ENCODE peak calls at places on chromosome X, in seven cellular contexts. H is tibial nerve, N is stomach, E is suprapubic skin, X is A549, U is K562, R is upper lobe of left lung. L is an unnamed sample.

GRCh38 chrX:149275836-149276235 is 229.3 kb downstream of the IDS start:
- DNase-seq in H (no peak), N (no peak), E (no peak), X (no peak), U (no peak), R (no peak), L (no peak)

GRCh38 chrX:64313624-64314023 is 81.6 kb downstream of the MTMR8 start:
- DNase-seq in H (no peak), N (no peak), E (no peak), X (no peak), U (no peak), R (no peak), L (no peak)

GRCh38 chrX:110600745-110601310 is 194.8 kb downstream of the CHRDL1 start:
- DNase-seq in H (no peak), N (no peak), E (no peak), X (no peak), U (no peak), R (no peak), L (no peak)

GRCh38 chrX:153906126-153906917 is 1.8 kb downstream of the AVPR2 start:
- DNase-seq in H (no peak), N (no peak), E (no peak), X (no peak), U (no peak), R (no peak), L (no peak)

GRCh38 chrX:113892401-113892800 is 691.5 kb upstream of the HTR2C start:
- DNase-seq in H (no peak), N (no peak), E (no peak), X (no peak), U (no peak), R (no peak), L (no peak)

GRCh38 chrX:49282647-49283011 is 13.0 kb downstream of the PPP1R3F start:
- DNase-seq in H (no peak), N (peak; percentile 25), E (no peak), X (peak; percentile 38), U (peak; percentile 49), R (no peak), L (no peak)

GRCh38 chrX:48848847-48849246 is 13.4 kb upstream of the PCSK1N start:
- DNase-seq in H (no peak), N (no peak), E (no peak), X (no peak), U (no peak), R (no peak), L (no peak)

GRCh38 chrX:110944793-110945466 is 149.3 kb upstream of the CHRDL1 start:
- DNase-seq in H (no peak), N (peak; percentile 45), E (no peak), X (no peak), U (no peak), R (no peak), L (no peak)

GRCh38 chrX:18933611-18934010 is 50.3 kb downstream of the PHKA2 start:
- DNase-seq in H (no peak), N (no peak), E (no peak), X (no peak), U (no peak), R (no peak), L (no peak)

GRCh38 chrX:129788527-129788926 is 8.8 kb downstream of the SASH3 start:
- DNase-seq in H (no peak), N (no peak), E (no peak), X (no peak), U (no peak), R (no peak), L (no peak)

GRCh38 chrX:110509778-110510510 is 151.3 kb downstream of the RTL9 start:
- DNase-seq in H (no peak), N (no peak), E (no peak), X (no peak), U (no peak), R (no peak), L (no peak)

DNA sequence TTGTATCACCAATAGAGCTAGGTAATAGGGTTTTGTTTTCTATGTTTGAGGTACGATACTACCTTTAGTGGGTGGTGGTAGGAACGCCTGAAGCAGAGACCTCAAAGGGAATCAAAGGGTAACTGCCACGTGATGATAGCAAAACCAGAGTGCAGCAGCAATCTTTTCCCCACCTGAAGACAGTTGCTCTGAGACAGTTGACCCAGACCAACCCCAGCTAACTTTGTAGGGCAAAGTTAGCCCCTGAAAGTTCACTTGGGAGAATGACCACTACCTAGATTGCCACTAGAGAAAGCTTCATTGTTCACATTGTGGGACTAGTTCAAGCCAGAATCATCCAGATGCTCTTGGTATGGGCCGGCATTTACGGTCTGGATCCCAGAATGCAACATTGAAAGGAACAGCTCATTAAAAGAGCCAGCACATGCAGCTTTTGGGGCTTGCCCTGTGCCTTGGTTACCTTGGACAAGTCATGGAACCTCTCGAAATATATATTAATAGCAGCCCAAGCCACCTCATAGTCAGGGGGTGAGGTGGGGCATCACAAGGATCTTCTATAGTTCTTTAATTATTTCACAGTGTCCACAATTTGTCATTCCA is 4.0 kb downstream of the SEPTIN6 start:
- DNase-seq in H (no peak), N (no peak), E (no peak), X (no peak), U (no peak), R (no peak), L (no peak)
- H3K27ac ChIP-seq in H (no peak overlapping the region), N (no peak overlapping the region), E (no peak overlapping the region), X (no peak overlapping the region), U (peak overlapping the region; percentile 65), R (no peak overlapping the region), L (no peak overlapping the region)

GRCh38 chrX:54494166-54494969 is 1.7 kb downstream of the FGD1 start:
- DNase-seq in H (no peak), N (no peak), E (no peak), X (no peak), U (no peak), R (no peak), L (no peak)

GRCh38 chrX:54494970-54495813 is 842 bp downstream of the FGD1 start:
- DNase-seq in H (no peak), N (peak; percentile 31), E (no peak), X (peak; percentile 20), U (no peak), R (no peak), L (no peak)

GRCh38 chrX:54496936-54497335 is 902 bp upstream of the FGD1 start:
- DNase-seq in H (no peak), N (no peak), E (no peak), X (no peak), U (no peak), R (no peak), L (no peak)

GRCh38 chrX:54496517-54496852 is 451 bp upstream of the FGD1 start:
- DNase-seq in H (no peak), N (no peak), E (no peak), X (no peak), U (no peak), R (no peak), L (no peak)

DNA sequence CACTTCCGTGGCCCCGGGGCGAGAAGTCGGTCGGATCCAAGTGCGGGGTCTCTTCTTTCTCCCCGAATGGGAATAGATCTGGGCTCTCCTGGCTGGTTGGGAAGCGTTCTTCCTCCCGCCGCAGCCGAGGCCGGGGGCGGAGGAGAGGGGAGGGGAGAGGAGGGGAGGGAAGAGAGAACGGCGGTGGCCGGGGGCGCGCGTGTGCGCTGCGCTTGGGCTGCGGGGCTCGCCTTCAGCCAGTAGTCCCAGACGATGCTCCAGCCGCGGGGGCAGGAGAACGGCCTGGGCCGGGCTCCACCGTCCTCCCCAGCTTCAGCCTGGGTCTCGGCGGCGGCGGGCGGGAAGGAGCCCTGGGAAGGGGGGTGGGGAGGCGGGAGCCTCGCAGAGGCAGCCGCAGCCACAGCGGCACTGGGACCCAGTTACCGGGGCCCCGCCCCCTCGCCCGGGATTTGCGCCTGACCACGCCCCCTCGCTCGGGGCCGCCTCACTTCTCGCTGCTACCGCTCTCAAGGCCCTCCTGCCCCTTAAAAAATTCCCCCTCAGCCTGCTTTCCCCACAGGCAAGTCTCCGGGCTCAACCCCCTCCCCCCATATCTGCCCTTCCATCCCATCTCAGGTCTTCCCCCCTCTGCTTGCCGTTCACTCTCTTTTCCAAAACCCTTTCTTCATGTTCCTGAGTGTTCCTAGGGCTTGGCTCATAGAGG is at the start of gene FGD1:
- DNase-seq in H (peak; percentile 38), N (peak; percentile 73), E (no peak), X (peak; percentile 64), U (peak; percentile 74), R (peak; percentile 55), L (peak; percentile 91)
- TF ChIP-seq POLR2A in H (no peak), N (no peak), E (no peak), X (no peak), U (no peak), R (no peak), L (no peak)

DNA sequence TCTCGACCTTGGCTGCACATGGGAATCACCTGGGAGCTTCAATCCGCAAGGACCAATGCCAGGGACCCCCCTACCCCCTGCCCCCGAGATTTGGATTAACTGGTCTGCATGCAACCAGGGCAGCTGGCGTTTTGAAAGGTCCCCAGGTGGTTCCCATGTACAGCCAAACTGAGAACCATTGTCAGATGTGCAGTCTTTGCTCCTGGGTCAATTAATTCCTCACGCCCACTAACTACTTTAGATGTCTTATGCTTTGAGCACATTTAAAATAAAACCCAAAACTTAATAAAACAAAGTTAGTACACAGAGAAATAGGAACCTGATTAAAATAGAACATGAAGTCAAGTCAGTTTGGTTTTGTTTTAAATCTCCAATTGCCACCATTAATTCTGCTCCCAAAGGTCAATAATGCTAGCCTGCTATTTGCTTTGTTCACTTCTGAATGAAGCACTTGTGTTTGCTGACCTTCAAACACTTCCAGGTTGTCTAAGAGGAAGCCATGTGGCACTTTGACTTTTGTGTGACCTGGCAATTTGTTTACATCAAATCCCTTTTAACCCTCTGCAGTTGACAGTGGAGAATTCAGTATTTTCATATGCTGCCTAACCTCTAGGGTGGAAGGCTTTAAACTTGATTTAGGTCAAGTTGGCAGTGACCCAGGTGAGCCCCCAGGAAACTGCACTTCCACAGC is 27.2 kb upstream of the TMSB4X start:
- DNase-seq in H (no peak), N (no peak), E (no peak), X (no peak), U (no peak), R (no peak), L (no peak)
- TF ChIP-seq EP300 in H (no peak), N (no peak), E (no peak), X (no peak), U (no peak), R (no peak), L (no peak)

DNA sequence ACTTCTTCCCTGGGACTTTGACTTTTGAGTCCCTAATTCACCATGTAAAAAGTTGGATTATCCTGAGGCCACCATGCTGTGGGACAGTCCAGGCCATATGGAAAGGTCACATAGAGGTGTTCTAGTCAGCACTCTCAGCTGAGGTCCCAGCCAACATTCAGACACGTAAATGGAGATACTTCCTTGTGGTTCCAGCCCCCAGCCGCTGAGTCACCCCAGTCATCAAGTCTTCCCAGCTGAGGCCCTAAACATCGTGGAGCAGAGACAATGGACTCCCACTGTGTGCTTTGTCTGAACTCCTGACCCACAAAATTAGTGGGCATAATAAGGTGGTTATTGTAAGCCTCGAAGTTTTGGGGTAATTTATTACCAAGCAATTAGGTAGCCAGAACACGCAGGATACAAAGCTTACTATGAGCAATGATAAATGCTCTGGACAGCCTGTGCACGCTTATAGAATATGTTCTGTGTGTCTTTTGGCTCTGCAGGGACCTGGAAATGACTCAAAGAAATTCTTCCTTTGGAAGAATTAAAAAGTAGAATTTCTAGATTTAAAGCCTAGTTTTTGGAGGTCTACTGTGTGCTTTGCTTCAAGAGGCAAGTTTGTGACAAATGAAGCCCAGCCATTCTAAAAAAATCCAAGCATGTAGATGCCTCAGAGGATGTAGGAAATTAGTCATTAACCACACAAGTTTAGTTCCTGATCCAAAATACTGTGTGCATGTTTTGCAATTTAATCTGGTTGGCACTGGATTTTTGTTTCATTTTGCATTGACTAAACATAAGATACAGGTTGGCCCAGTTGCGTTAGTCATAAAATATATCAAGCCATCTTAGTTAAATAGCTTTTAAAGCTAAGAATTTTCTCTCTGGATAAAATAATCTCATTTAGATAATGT is 33.3 kb upstream of the SLC9A7 start:
- DNase-seq in H (peak; percentile 4), N (peak; percentile 41), E (no peak), X (peak; percentile 90), U (no peak), R (peak; percentile 42), L (no peak)
- H3K27ac ChIP-seq in H (no peak overlapping the region), N (peak overlapping the region; percentile 61), E (peak overlapping the region; percentile 64), X (peak overlapping the region; percentile 90), U (no peak overlapping the region), R (peak overlapping the region; percentile 37), L (no peak overlapping the region)

GRCh38 chrX:41718481-41719245 is 5.3 kb upstream of the GPR82 start:
- DNase-seq in H (no peak), N (no peak), E (no peak), X (no peak), U (no peak), R (no peak), L (no peak)
- TF ChIP-seq POLR2A in H (no peak), N (no peak), E (no peak), X (no peak), U (no peak), R (no peak), L (no peak)

L was measured in esophagus muscularis mucosa.